ENCODE peak calls at places on chromosomes 2 and 18, in seven cellular contexts. Z, E, U, X, L, T and C are unnamed samples. For H3K4me1, the result is how much of the 10 kb centered on the place peaks cover.

GRCh38 chr2:205245652-205246051 is 436.6 kb upstream of the NRP2 start:
- DNase-seq in E (no peak), Z (peak), X (no peak), L (no peak), U (no peak), T (no peak), C (no peak)

GRCh38 chr18:28112056-28112470 is 64.9 kb downstream of the CDH2 start:
- DNase-seq in U (no peak), T (no peak), Z (peak), X (no peak), L (no peak), E (no peak), C (no peak)

GRCh38 chr2:57760448-57760847 is 286.2 kb upstream of the VRK2 start:
- DNase-seq in T (no peak), E (no peak), Z (no peak), X (no peak), L (no peak), U (no peak), C (no peak)

GRCh38 chr2:23221236-23221635 is 163.7 kb upstream of the KLHL29 start:
- DNase-seq in T (no peak), E (no peak), X (no peak), L (no peak), Z (no peak), U (no peak), C (no peak)

GRCh38 chr18:77374106-77374505 is 124.5 kb downstream of the GALR1 start:
- DNase-seq in T (no peak), U (no peak), L (no peak), E (no peak), Z (no peak), X (peak), C (no peak)

GRCh38 chr2:30282081-30282480 is 50.7 kb downstream of the LBH start:
- DNase-seq in X (no peak), L (no peak), E (no peak), Z (no peak), U (no peak), T (no peak), C (no peak)

GRCh38 chr2:29130295-29130694 is 15.1 kb downstream of the CLIP4 start:
- DNase-seq in E (no peak), U (peak), T (peak), X (no peak), L (no peak), Z (peak), C (no peak)

GRCh38 chr2:40760071-40760666 is 308.3 kb upstream of the SLC8A1 start:
- DNase-seq in L (no peak), Z (peak), X (no peak), U (no peak), E (no peak), T (peak), C (peak)

GRCh38 chr2:188318161-188318749 is 26.6 kb downstream of the GULP1 start:
- DNase-seq in T (no peak), U (no peak), X (no peak), Z (no peak), L (no peak), E (no peak), C (no peak)

GRCh38 chr2:218813771-218814460 is 17.7 kb downstream of the PRKAG3 start:
- DNase-seq in E (no peak), L (no peak), T (no peak), Z (no peak), X (no peak), U (no peak), C (no peak)

GRCh38 chr2:142853912-142854311 is 23.6 kb upstream of the KYNU start:
- DNase-seq in T (no peak), Z (no peak), L (no peak), U (no peak), E (no peak), X (no peak), C (no peak)

GRCh38 chr2:56077352-56077915 is 106.4 kb upstream of the CCDC85A start:
- DNase-seq in L (no peak), U (peak), Z (peak), E (no peak), X (no peak), T (peak), C (no peak)

GRCh38 chr2:198657520-198658121 is 800.1 kb downstream of the SATB2 start:
- DNase-seq in Z (peak), U (no peak), L (no peak), E (no peak), X (no peak), T (peak), C (no peak)

GRCh38 chr2:26913599-26914285 is 56.7 kb upstream of the MAPRE3 start:
- DNase-seq in E (no peak), X (no peak), L (no peak), Z (peak), T (no peak), U (no peak), C (no peak)

GRCh38 chr2:25825238-25825637 is 53.0 kb downstream of the ASXL2 start:
- DNase-seq in U (no peak), L (no peak), T (no peak), Z (no peak), E (no peak), X (no peak), C (no peak)

GRCh38 chr2:101692037-101692436 is 5.5 kb upstream of the MAP4K4 start:
- DNase-seq in E (no peak), T (no peak), L (no peak), Z (no peak), X (no peak), U (no peak), C (no peak)

GRCh38 chr2:190679813-190680591 is 31.1 kb downstream of the NAB1 start:
- DNase-seq in E (peak), T (peak), X (no peak), Z (peak), L (no peak), U (peak), C (peak)

GRCh38 chr18:34595673-34596072 is 114.4 kb upstream of the DTNA start:
- DNase-seq in X (no peak), T (no peak), L (no peak), U (peak), Z (peak), E (no peak), C (no peak)

GRCh38 chr2:141062016-141062415 is 1068.8 kb downstream of the LRP1B start:
- DNase-seq in U (no peak), T (no peak), L (no peak), E (no peak), X (no peak), Z (no peak), C (no peak)

GRCh38 chr2:60861736-60862135 is 19.6 kb upstream of the REL start:
- DNase-seq in E (no peak), U (no peak), L (no peak), X (no peak), Z (no peak), T (no peak), C (no peak)

GRCh38 chr2:12507295-12507694 is 209.4 kb upstream of the TRIB2 start:
- DNase-seq in T (peak), E (no peak), L (no peak), X (no peak), Z (peak), U (no peak), C (no peak)

GRCh38 chr2:20150110-20150706 is 74.7 kb downstream of the SDC1 start:
- DNase-seq in E (no peak), X (no peak), Z (no peak), U (no peak), L (no peak), T (no peak), C (no peak)

GRCh38 chr18:60543646-60544045 is 171.1 kb upstream of the MC4R start:
- DNase-seq in L (no peak), Z (no peak), U (no peak), X (no peak), E (no peak), T (no peak), C (no peak)

GRCh38 chr18:9575558-9575957 is 38.8 kb downstream of the PPP4R1 start:
- DNase-seq in U (peak), T (no peak), L (no peak), E (no peak), X (peak), Z (peak), C (peak)

GRCh38 chr2:74503506-74504475 is 3.7 kb downstream of the PCGF1 start:
- DNase-seq in E (no peak), U (no peak), Z (no peak), L (no peak), T (no peak), X (no peak), C (no peak)

GRCh38 chr2:12316464-12316863 is 400.3 kb upstream of the TRIB2 start:
- DNase-seq in Z (no peak), T (no peak), X (no peak), L (no peak), E (no peak), U (no peak), C (no peak)

GRCh38 chr2:217256261-217256660 is 396.4 kb upstream of the TNP1 start:
- DNase-seq in T (no peak), X (no peak), E (no peak), L (no peak), U (peak), Z (peak), C (no peak)

GRCh38 chr18:45164551-45164950 is 450.7 kb upstream of the SLC14A2 start:
- DNase-seq in L (no peak), U (no peak), X (no peak), T (no peak), Z (no peak), E (no peak), C (no peak)

GRCh38 chr2:109272461-109272860 is 143.5 kb downstream of the SH3RF3 start:
- DNase-seq in X (no peak), T (no peak), U (no peak), Z (no peak), E (no peak), L (no peak), C (no peak)

GRCh38 chr2:127893494-127893893 is 7.7 kb upstream of the AMMECR1L start:
- DNase-seq in U (no peak), L (no peak), E (no peak), T (no peak), Z (no peak), X (no peak), C (no peak)

GRCh38 chr2:55550368-55551102 is 31.0 kb downstream of the CFAP36 start:
- DNase-seq in T (no peak), X (no peak), E (no peak), U (no peak), Z (peak), L (no peak), C (no peak)

GRCh38 chr2:214019229-214019972 is 391.5 kb upstream of the VWC2L start:
- DNase-seq in L (no peak), E (no peak), Z (peak), T (no peak), X (no peak), U (peak), C (peak)

GRCh38 chr18:25038261-25038660 is 313.7 kb downstream of the ZNF521 start:
- DNase-seq in Z (no peak), T (no peak), L (no peak), U (no peak), X (no peak), E (no peak), C (no peak)

GRCh38 chr2:8380026-8380425 is 301.8 kb upstream of the ID2 start:
- DNase-seq in E (no peak), L (no peak), T (no peak), X (no peak), U (peak), Z (no peak), C (no peak)

GRCh38 chr2:26061539-26061938 is 27.7 kb downstream of the RAB10 start:
- DNase-seq in Z (no peak), U (no peak), X (no peak), E (no peak), T (no peak), L (no peak), C (no peak)

GRCh38 chr2:655626-656025 is 21.6 kb downstream of the TMEM18 start:
- DNase-seq in Z (peak), T (no peak), E (no peak), U (peak), L (no peak), X (no peak), C (no peak)

GRCh38 chr2:40158781-40159180 is 293.1 kb downstream of the SLC8A1 start:
- DNase-seq in T (no peak), X (no peak), Z (no peak), L (no peak), U (no peak), E (no peak), C (no peak)

GRCh38 chr2:74792282-74792681 is 41.6 kb upstream of the HK2 start:
- DNase-seq in T (no peak), Z (no peak), E (no peak), U (no peak), L (no peak), X (no peak), C (no peak)

GRCh38 chr2:85448840-85449588 is 30.5 kb downstream of the SH2D6 start:
- DNase-seq in E (no peak), L (no peak), U (no peak), X (no peak), Z (no peak), T (no peak), C (no peak)

GRCh38 chr2:85455552-85456090 is 37.1 kb downstream of the SH2D6 start:
- DNase-seq in Z (no peak), X (no peak), E (no peak), T (no peak), L (no peak), U (no peak), C (no peak)

GRCh38 chr2:85447222-85447585 is 28.7 kb downstream of the SH2D6 start:
- DNase-seq in X (no peak), Z (no peak), T (no peak), U (no peak), E (no peak), L (no peak), C (no peak)

GRCh38 chr2:85457043-85457442 is 38.5 kb downstream of the SH2D6 start:
- DNase-seq in T (no peak), L (no peak), Z (no peak), X (no peak), E (no peak), U (no peak), C (no peak)

DNA sequence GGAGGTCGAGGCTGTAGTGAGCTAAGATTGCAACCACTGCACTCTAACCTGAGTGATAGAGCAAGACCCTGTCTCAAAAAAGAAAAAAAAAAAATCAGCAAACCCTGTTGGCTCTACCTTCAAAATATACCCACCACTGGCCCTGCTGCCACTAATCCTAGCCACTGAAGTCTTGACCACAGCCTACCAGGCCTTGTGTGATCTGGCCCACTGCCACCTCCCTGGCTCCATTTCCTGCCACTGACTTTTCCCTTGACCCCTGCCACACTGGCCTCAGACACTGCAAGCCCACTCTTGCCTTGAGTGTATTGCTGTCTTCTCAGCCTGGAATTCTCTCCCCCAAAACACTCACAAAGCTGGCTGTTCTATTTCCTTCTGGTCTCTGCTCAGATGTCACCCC is 33.7 kb downstream of the SH2D6 start:
- DNase-seq in X (no peak), T (no peak), L (no peak), E (no peak), U (no peak), Z (no peak), C (no peak)
- H3K4me1 ChIP-seq in X (under half), T (under half), L (under half), E (under half), U (under half), Z (under half), C (under half)

GRCh38 chr2:239259173-239259572 is 141.6 kb downstream of the HDAC4 start:
- DNase-seq in Z (no peak), E (no peak), T (no peak), U (no peak), L (no peak), X (no peak), C (no peak)

GRCh38 chr2:239259603-239260298 is 141.1 kb downstream of the HDAC4 start:
- DNase-seq in T (no peak), E (no peak), L (no peak), X (no peak), U (no peak), Z (no peak), C (no peak)

GRCh38 chr2:239261336-239261735 is 139.5 kb downstream of the HDAC4 start:
- DNase-seq in X (no peak), E (no peak), Z (no peak), T (no peak), U (no peak), L (no peak), C (no peak)

GRCh38 chr2:239261796-239262475 is 138.9 kb downstream of the HDAC4 start:
- DNase-seq in X (no peak), E (no peak), L (no peak), T (no peak), Z (no peak), U (no peak), C (no peak)

GRCh38 chr2:239260546-239261327 is 140.1 kb downstream of the HDAC4 start:
- DNase-seq in T (no peak), Z (no peak), E (no peak), U (no peak), L (no peak), X (no peak), C (no peak)
- H3K4me1 ChIP-seq in T (under half), Z (under half), E (half or more), U (under half), L (under half), X (under half), C (under half)

GRCh38 chr2:172253190-172254052 is 150.7 kb upstream of the DLX2 start:
- DNase-seq in X (no peak), L (peak), Z (peak), T (no peak), U (peak), E (no peak), C (peak)

GRCh38 chr2:172251231-172251630 is 148.5 kb upstream of the DLX2 start:
- DNase-seq in L (no peak), E (no peak), T (no peak), Z (peak), U (no peak), X (no peak), C (no peak)

GRCh38 chr2:172249986-172250385 is 147.3 kb upstream of the DLX2 start:
- DNase-seq in E (no peak), L (no peak), U (no peak), X (no peak), T (no peak), Z (peak), C (no peak)

GRCh38 chr2:172250801-172251200 is 148.1 kb upstream of the DLX2 start:
- DNase-seq in L (no peak), Z (no peak), U (no peak), T (no peak), E (no peak), X (no peak), C (no peak)

GRCh38 chr2:172252154-172252553 is 149.5 kb upstream of the DLX2 start:
- DNase-seq in E (no peak), L (no peak), U (peak), X (no peak), Z (no peak), T (no peak), C (peak)
- H3K4me1 ChIP-seq in E (under half), L (under half), U (under half), X (under half), Z (under half), T (under half), C (under half)

GRCh38 chr2:37779123-37779522 is 107.7 kb upstream of the CDC42EP3 start:
- DNase-seq in E (no peak), L (no peak), X (no peak), Z (peak), T (no peak), U (no peak), C (no peak)
- H3K4me1 ChIP-seq in E (under half), L (under half), X (under half), Z (half or more), T (under half), U (under half), C (under half)

DNA sequence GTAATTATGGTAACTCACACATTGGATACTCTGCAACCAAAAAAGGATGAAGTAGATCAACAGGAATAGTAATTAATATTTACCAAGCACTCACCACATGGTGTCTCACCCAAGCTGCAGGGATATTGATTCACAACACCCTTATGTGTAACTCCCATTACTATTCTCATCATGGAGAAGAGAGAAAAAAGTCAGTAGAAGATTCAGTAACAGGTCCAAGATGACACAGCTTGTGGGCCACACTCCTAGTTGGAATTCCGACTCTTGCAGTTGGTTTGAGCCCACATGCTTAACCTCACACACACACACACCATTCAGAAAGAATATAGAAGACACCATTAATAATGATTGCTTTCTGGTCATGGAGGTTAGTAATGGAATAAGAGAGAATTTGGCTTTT is 1.7 kb upstream of the MLPH start:
- DNase-seq in Z (no peak), U (no peak), L (no peak), T (no peak), X (no peak), E (no peak), C (no peak)
- H3K4me1 ChIP-seq in Z (under half), U (half or more), L (under half), T (under half), X (under half), E (under half), C (under half)